ENCODE peak calls at places on chromosomes 6 and 20, in nine cellular contexts. D is fibroblast of the aortic adventitia; M is thyroid gland; G is cardiac fibroblast; K is islet precursor cell; V is amygdala; T is activated naive CD8-positive, alpha-beta T cell treated with anti-CD3 and anti-CD28 coated beads, Interleukin-2, amount 50 U/mL, for 24 hours; Z is ELR; O is left colon. C is an unnamed sample.
A peak's percentile ranks its signal among the peaks of the same experiment; 100 is the strongest.

GRCh38 chr20:61589055-61589385 is 337.0 kb downstream of the CDH4 start:
- DNase-seq in K (no peak), V (no peak), Z (peak; percentile 84), O (no peak), G (peak; percentile 45), T (no peak), M (no peak), D (peak; percentile 83), C (no peak)

GRCh38 chr6:134466751-134467525 is 149.0 kb upstream of the SGK1 start:
- DNase-seq in T (no peak), O (no peak), Z (peak; percentile 68), M (no peak), G (no peak), V (no peak), K (no peak), D (peak; percentile 34), C (no peak)

GRCh38 chr6:150294713-150295112 is 74.1 kb upstream of the IYD start:
- DNase-seq in K (no peak), O (no peak), T (no peak), D (no peak), Z (no peak), G (no peak), M (no peak), V (no peak), C (no peak)

GRCh38 chr20:23519556-23519955 is 28.6 kb downstream of the CST8 start:
- DNase-seq in T (no peak), Z (no peak), G (no peak), O (no peak), K (no peak), D (no peak), V (no peak), M (no peak), C (no peak)

GRCh38 chr6:142260748-142261147 is 41.1 kb upstream of the ADGRG6 start:
- DNase-seq in V (no peak), O (no peak), K (no peak), Z (no peak), G (no peak), T (no peak), D (no peak), M (no peak), C (no peak)

GRCh38 chr6:22764521-22764920 is 195.2 kb downstream of the HDGFL1 start:
- DNase-seq in D (peak; percentile 9), O (no peak), G (no peak), K (no peak), T (no peak), Z (peak; percentile 27), V (no peak), M (no peak), C (no peak)

GRCh38 chr6:35415065-35415880 is 36.9 kb upstream of the FANCE start:
- DNase-seq in T (no peak), K (peak; percentile 87), D (peak; percentile 91), O (peak; percentile 69), M (peak; percentile 89), V (peak; percentile 49), Z (peak; percentile 83), G (peak; percentile 93), C (peak; percentile 76)

GRCh38 chr6:146878564-146879343 is 280.0 kb downstream of the ADGB start:
- DNase-seq in V (no peak), O (no peak), K (no peak), D (no peak), T (no peak), M (no peak), Z (no peak), G (peak; percentile 25), C (no peak)

GRCh38 chr6:106553440-106553839 is 75.9 kb downstream of the RTN4IP1 start:
- DNase-seq in V (no peak), K (no peak), M (no peak), G (no peak), Z (no peak), T (no peak), O (no peak), D (no peak), C (no peak)

GRCh38 chr6:36455486-36456027 is 12.8 kb downstream of the KCTD20 start:
- DNase-seq in O (no peak), G (no peak), T (no peak), V (no peak), K (peak; percentile 61), D (no peak), Z (no peak), M (peak; percentile 44), C (no peak)

GRCh38 chr6:101876431-101876830 is 482.9 kb downstream of the GRIK2 start:
- DNase-seq in T (no peak), M (no peak), Z (no peak), O (no peak), G (no peak), K (no peak), D (no peak), V (no peak), C (no peak)

GRCh38 chr6:67880939-67881705 is 754.0 kb upstream of the ADGRB3 start:
- DNase-seq in V (no peak), D (peak; percentile 8), O (no peak), K (peak; percentile 57), T (no peak), M (no peak), Z (peak; percentile 70), G (no peak), C (no peak)

GRCh38 chr20:3409417-3409816 is 1.9 kb upstream of the DNAAF9 start:
- DNase-seq in G (no peak), M (no peak), O (peak; percentile 11), D (no peak), K (no peak), T (no peak), Z (no peak), V (no peak), C (no peak)

GRCh38 chr6:28757429-28758045 is 166.2 kb downstream of the TRIM27 start:
- DNase-seq in K (peak; percentile 70), D (no peak), M (no peak), G (no peak), V (no peak), T (no peak), Z (no peak), O (no peak), C (peak; percentile 63)

GRCh38 chr6:144013486-144013909 is 5.4 kb upstream of the PLAGL1 start:
- DNase-seq in K (peak; percentile 76), O (peak; percentile 87), G (peak; percentile 86), V (peak; percentile 23), D (peak; percentile 88), M (peak; percentile 85), Z (peak; percentile 90), T (peak; percentile 66), C (peak; percentile 70)

GRCh38 chr20:33387177-33387576 is 14.1 kb downstream of the CDK5RAP1 start:
- DNase-seq in T (no peak), M (no peak), V (no peak), D (peak; percentile 32), O (no peak), G (peak; percentile 66), Z (peak; percentile 43), K (peak; percentile 86), C (no peak)

GRCh38 chr20:57866250-57867106 is 156.7 kb upstream of the PMEPA1 start:
- DNase-seq in T (no peak), V (no peak), D (no peak), M (no peak), O (no peak), K (peak; percentile 28), G (no peak), Z (no peak), C (no peak)

GRCh38 chr20:49938173-49939163 is 2.3 kb downstream of the RNF114 start:
- DNase-seq in G (peak; percentile 85), M (peak; percentile 71), D (peak; percentile 80), T (no peak), V (peak; percentile 14), Z (peak; percentile 42), O (peak; percentile 58), K (no peak), C (peak; percentile 61)

GRCh38 chr6:142740449-142740848 is 204.5 kb downstream of the HIVEP2 start:
- DNase-seq in G (no peak), O (no peak), D (no peak), V (no peak), K (no peak), Z (peak; percentile 30), M (no peak), T (no peak), C (no peak)

GRCh38 chr6:41704656-41705328 is 30.6 kb downstream of the TFEB start:
- DNase-seq in O (peak; percentile 36), M (no peak), K (no peak), Z (no peak), T (no peak), G (no peak), V (no peak), D (no peak), C (no peak)